ENCODE peak calls at places on chromosomes 6 and 20, in five cellular contexts. S is fibroblast of lung, D is cardiac muscle cell, Z is PC-9, H is colonic mucosa. R is an unnamed sample.

GRCh38 chr6:83853178-83853967 is at the start of gene RIPPLY2:
- DNase-seq in S (peak), D (peak), Z (no peak), H (peak), R (no peak)

GRCh38 chr20:23092409-23092756 is 6.3 kb upstream of the CD93 start:
- DNase-seq in S (peak), D (peak), Z (peak), H (no peak), R (no peak)

GRCh38 chr6:149235130-149235561 is 82.4 kb upstream of the TAB2 start:
- DNase-seq in S (peak), D (peak), Z (peak), H (peak), R (peak)

GRCh38 chr6:146697921-146698320 is 99.1 kb downstream of the ADGB start:
- DNase-seq in S (peak), D (peak), Z (no peak), H (no peak), R (no peak)

GRCh38 chr6:163435013-163435412 is 20.5 kb downstream of the QKI start:
- DNase-seq in S (no peak), D (no peak), Z (no peak), H (no peak), R (no peak)

GRCh38 chr6:27133281-27134227 is 113.9 kb upstream of the PRSS16 start:
- DNase-seq in S (peak), D (peak), Z (peak), H (peak), R (no peak)

GRCh38 chr6:18501313-18502013 is 114.3 kb downstream of the RNF144B start:
- DNase-seq in S (peak), D (peak), Z (peak), H (peak), R (no peak)

GRCh38 chr6:79377830-79378460 is 143.5 kb upstream of the HMGN3 start:
- DNase-seq in S (no peak), D (peak), Z (no peak), H (no peak), R (no peak)

GRCh38 chr6:149680490-149680889 is 32.0 kb upstream of the KATNA1 start:
- DNase-seq in S (no peak), D (no peak), Z (no peak), H (no peak), R (no peak)

GRCh38 chr6:37142047-37142614 is 27.8 kb upstream of the PIM1 start:
- DNase-seq in S (peak), D (peak), Z (no peak), H (no peak), R (no peak)

GRCh38 chr20:32064667-32065066 is 12.6 kb downstream of the HCK start:
- DNase-seq in S (no peak), D (no peak), Z (no peak), H (no peak), R (no peak)

GRCh38 chr6:74735304-74735703 is 470.5 kb downstream of the COL12A1 start:
- DNase-seq in S (peak), D (peak), Z (no peak), H (no peak), R (no peak)

GRCh38 chr20:34390769-34391447 is 27.8 kb downstream of the ITCH start:
- DNase-seq in S (peak), D (peak), Z (peak), H (peak), R (peak)

GRCh38 chr6:157885211-157885788 is 62.3 kb downstream of the SNX9 start:
- DNase-seq in S (no peak), D (no peak), Z (no peak), H (no peak), R (no peak)

GRCh38 chr20:43746344-43747137 is 19.7 kb upstream of the GTSF1L start:
- DNase-seq in S (no peak), D (peak), Z (peak), H (no peak), R (no peak)

GRCh38 chr6:46772038-46772437 is 21.2 kb upstream of the MEP1A start:
- DNase-seq in S (no peak), D (no peak), Z (no peak), H (no peak), R (no peak)

GRCh38 chr6:14652536-14652935 is 535.0 kb downstream of the CD83 start:
- DNase-seq in S (no peak), D (no peak), Z (peak), H (no peak), R (peak)

GRCh38 chr20:64000906-64001305 is 20.0 kb downstream of the PRPF6 start:
- DNase-seq in S (peak), D (no peak), Z (no peak), H (no peak), R (no peak)

GRCh38 chr20:24953204-24953565 is 4.1 kb downstream of the CST7 start:
- DNase-seq in S (no peak), D (no peak), Z (no peak), H (peak), R (no peak)
- TF ChIP-seq CTCF in S (no peak), D (no peak), Z (no peak), H (no peak), R (no peak)

GRCh38 chr20:36144336-36144735 is 10.2 kb upstream of the EPB41L1 start:
- DNase-seq in S (no peak), D (no peak), Z (no peak), H (no peak), R (no peak)
- H3K27ac ChIP-seq in S (no peak), D (no peak), Z (no peak), H (no peak), R (no peak)

DNA sequence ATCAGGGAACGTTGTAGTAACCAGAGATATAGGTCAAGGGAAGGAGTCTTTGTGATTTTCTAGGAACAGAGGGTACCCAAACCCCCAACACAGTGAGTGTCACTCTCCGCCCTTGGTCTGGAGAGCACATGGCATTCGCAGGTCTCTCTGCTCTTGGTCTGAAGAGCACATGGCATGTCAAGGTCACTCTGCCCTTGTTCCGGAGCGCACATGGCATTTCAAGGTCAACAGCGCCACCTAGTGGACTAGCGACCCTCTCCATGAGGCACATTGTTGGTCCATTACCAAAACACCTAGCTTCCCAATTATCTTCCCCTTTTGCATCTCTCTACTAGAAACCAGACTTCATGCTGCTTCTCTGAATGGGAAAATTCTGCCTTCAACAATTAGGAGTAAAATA is 260.0 kb downstream of the C6orf118 start:
- DNase-seq in S (peak), D (peak), Z (no peak), H (no peak), R (peak)
- TF ChIP-seq CTCF in S (no peak), D (peak), Z (peak), H (no peak), R (no peak)

DNA sequence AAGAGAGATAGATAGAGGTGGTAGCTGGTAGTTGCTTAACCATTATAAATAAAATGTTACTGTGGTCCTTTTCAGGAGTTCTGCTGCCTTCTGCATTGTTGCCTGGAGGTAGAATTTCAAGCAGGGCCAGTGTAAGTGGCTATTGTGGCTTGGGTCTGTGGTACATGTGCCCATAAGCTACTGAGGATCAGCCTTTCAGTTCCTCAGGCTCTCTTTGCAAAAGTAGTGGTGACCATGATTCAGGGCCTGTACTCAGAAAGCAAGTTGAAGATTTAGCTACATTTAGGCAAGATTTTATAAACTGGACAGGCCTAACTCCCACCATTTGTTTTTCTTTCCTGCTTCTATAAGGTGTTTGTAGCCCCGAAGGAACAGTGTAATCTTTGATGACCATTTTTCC is 199.0 kb downstream of the PDE7B start:
- DNase-seq in S (no peak), D (no peak), Z (no peak), H (no peak), R (no peak)
- H3K27ac ChIP-seq in S (peak), D (no peak), Z (no peak), H (peak), R (no peak)

GRCh38 chr6:62803094-62803493 is 408.2 kb upstream of the FKBP1C start:
- DNase-seq in S (no peak), D (no peak), Z (no peak), H (no peak), R (no peak)

DNA sequence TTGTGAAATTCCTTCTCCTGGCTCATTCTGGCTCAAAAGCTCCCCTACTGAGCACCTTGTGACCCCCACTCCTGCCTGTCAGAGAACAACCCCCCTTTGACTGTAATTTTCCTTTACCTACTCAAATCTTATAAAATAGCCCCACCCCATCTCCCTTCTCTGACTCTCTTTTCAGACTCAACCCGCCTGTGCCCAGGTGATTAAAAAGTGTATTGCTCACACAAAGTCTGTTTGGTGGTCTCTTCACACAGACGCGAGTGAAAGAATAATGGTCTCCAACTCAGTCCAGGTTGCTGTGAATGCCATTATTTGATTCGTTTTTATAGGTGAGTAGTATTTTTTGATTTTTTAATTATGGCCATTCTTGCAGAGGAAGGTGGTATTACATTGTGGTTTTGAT is 414.1 kb upstream of the FKBP1C start:
- DNase-seq in S (no peak), D (no peak), Z (no peak), H (no peak), R (no peak)
- TF ChIP-seq CTCF in S (no peak), D (no peak), Z (no peak), H (no peak), R (no peak)

GRCh38 chr20:58308680-58309527 is 611 bp upstream of the RAB22A start:
- DNase-seq in S (peak), D (peak), Z (no peak), H (peak), R (peak)
- H3K27ac ChIP-seq in S (peak), D (peak), Z (no peak), H (peak), R (peak)

GRCh38 chr6:32622545-32623401 is 14.4 kb upstream of the HLA-DQA1 start:
- DNase-seq in S (peak), D (peak), Z (no peak), H (peak), R (peak)
- TF ChIP-seq CTCF in S (peak), D (peak), Z (peak), H (no peak), R (peak)

GRCh38 chr6:3280866-3281465 is 22.2 kb downstream of the PSMG4 start:
- DNase-seq in S (peak), D (peak), Z (no peak), H (no peak), R (no peak)
- H3K27ac ChIP-seq in S (no peak), D (no peak), Z (no peak), H (no peak), R (peak)

GRCh38 chr20:61918548-61918947 is 147.1 kb downstream of the TAF4 start:
- DNase-seq in S (no peak), D (no peak), Z (no peak), H (no peak), R (no peak)
- TF ChIP-seq CTCF in S (no peak), D (no peak), Z (peak), H (no peak), R (no peak)

GRCh38 chr6:56739836-56740815 is 97.4 kb upstream of the DST start:
- DNase-seq in S (peak), D (no peak), Z (no peak), H (no peak), R (no peak)
- H3K27ac ChIP-seq in S (no peak), D (no peak), Z (no peak), H (no peak), R (no peak)